ENCODE peak calls at places on chromosomes 6 and 20, in ten cellular contexts. K is lung, M is K562, O is heart left ventricle, T is HCT116, H is psoas muscle, J is neural progenitor cell, A is ascending aorta, X is gastrocnemius medialis, Z is IMR-90. R is an unnamed sample.

GRCh38 chr6:136501081-136501480 is 49.1 kb downstream of the MAP7 start:
- DNase-seq in X (no peak), O (no peak), J (no peak), Z (no peak), H (no peak), K (no peak), M (no peak), T (no peak), A (no peak), R (no peak)

GRCh38 chr6:69795469-69796080 is 1.2 kb downstream of the LMBRD1 start:
- DNase-seq in A (no peak), T (no peak), M (peak), Z (no peak), O (no peak), X (no peak), K (no peak), J (no peak), H (no peak), R (no peak)

GRCh38 chr6:57207141-57207540 is 15.0 kb downstream of the RAB23 start:
- DNase-seq in H (no peak), M (no peak), K (no peak), J (no peak), O (no peak), X (no peak), A (no peak), Z (peak), T (no peak), R (no peak)

GRCh38 chr6:146286976-146287375 is 256.7 kb upstream of the RAB32 start:
- DNase-seq in Z (no peak), O (no peak), A (no peak), H (no peak), K (no peak), J (no peak), X (no peak), T (no peak), M (no peak), R (no peak)

GRCh38 chr6:56549014-56549413 is 93.7 kb downstream of the DST start:
- DNase-seq in T (no peak), M (no peak), Z (no peak), O (no peak), H (no peak), K (no peak), A (no peak), J (peak), X (no peak), R (no peak)

GRCh38 chr6:148182378-148182777 is 160.3 kb upstream of the SASH1 start:
- DNase-seq in H (no peak), M (no peak), A (no peak), X (no peak), T (no peak), Z (no peak), J (no peak), K (no peak), O (no peak), R (no peak)

GRCh38 chr6:31534011-31534410 is 5.2 kb downstream of the MCCD1 start:
- DNase-seq in Z (no peak), X (no peak), J (no peak), H (no peak), A (no peak), T (no peak), O (no peak), M (no peak), K (no peak), R (no peak)

GRCh38 chr20:31596831-31597482 is 8.1 kb upstream of the ID1 start:
- DNase-seq in Z (no peak), O (no peak), M (no peak), K (no peak), J (no peak), H (no peak), X (no peak), T (no peak), A (no peak), R (no peak)

GRCh38 chr6:52233975-52234823 is 10.1 kb downstream of the IL17F start:
- DNase-seq in J (peak), T (peak), Z (peak), H (peak), A (no peak), X (peak), K (no peak), M (peak), O (no peak), R (no peak)

GRCh38 chr6:100877851-100878250 is 3.3 kb downstream of the ASCC3 start:
- DNase-seq in Z (no peak), H (no peak), M (no peak), K (no peak), X (no peak), O (no peak), J (no peak), A (no peak), T (no peak), R (no peak)

GRCh38 chr6:108872001-108872974 is 24.1 kb downstream of the ARMC2 start:
- DNase-seq in H (no peak), X (peak), A (no peak), K (no peak), M (no peak), J (peak), Z (no peak), O (no peak), T (no peak), R (no peak)

GRCh38 chr6:67639161-67639560 is 995.9 kb upstream of the ADGRB3 start:
- DNase-seq in X (no peak), H (no peak), A (no peak), O (no peak), T (no peak), M (no peak), J (no peak), K (no peak), Z (no peak), R (no peak)

GRCh38 chr6:10151144-10151915 is 263.5 kb downstream of the TFAP2A start:
- DNase-seq in H (no peak), A (no peak), M (no peak), X (no peak), K (no peak), O (no peak), T (no peak), J (no peak), Z (peak), R (no peak)

GRCh38 chr6:11428895-11429294 is 108.7 kb upstream of the TMEM170B start:
- DNase-seq in A (no peak), Z (peak), O (no peak), M (no peak), K (no peak), X (peak), H (no peak), J (peak), T (no peak), R (no peak)

GRCh38 chr6:14984454-14984853 is 261.4 kb upstream of the JARID2 start:
- DNase-seq in A (no peak), T (no peak), Z (peak), K (peak), H (no peak), J (no peak), X (peak), M (no peak), O (no peak), R (no peak)

GRCh38 chr6:5122504-5123112 is 37.5 kb downstream of the PPP1R3G start:
- DNase-seq in Z (no peak), T (no peak), J (no peak), H (no peak), A (no peak), K (no peak), M (no peak), X (no peak), O (no peak), R (no peak)

GRCh38 chr6:36998723-36999466 is 6.6 kb upstream of the FGD2 start:
- DNase-seq in J (no peak), Z (no peak), T (no peak), H (no peak), M (no peak), K (no peak), X (peak), O (no peak), A (no peak), R (no peak)

GRCh38 chr6:116385462-116385807 is 14.7 kb downstream of the DSE start:
- DNase-seq in K (no peak), H (no peak), A (no peak), Z (peak), X (peak), J (no peak), M (no peak), O (no peak), T (no peak), R (no peak)

GRCh38 chr20:48600470-48600945 is 227.3 kb downstream of the PREX1 start:
- DNase-seq in K (no peak), A (no peak), H (peak), O (no peak), X (no peak), M (no peak), J (no peak), T (no peak), Z (no peak), R (no peak)

GRCh38 chr6:104607501-104607900 is 252.2 kb downstream of the HACE1 start:
- DNase-seq in X (no peak), O (no peak), T (no peak), J (no peak), Z (no peak), M (no peak), A (no peak), H (no peak), K (no peak), R (no peak)

GRCh38 chr6:5671604-5672559 is 334.8 kb downstream of the NRN1 start:
- DNase-seq in O (no peak), Z (no peak), H (peak), M (no peak), A (no peak), K (no peak), X (peak), T (no peak), J (no peak), R (no peak)

GRCh38 chr6:166940643-166941068 is 15.7 kb downstream of the RNASET2 start:
- DNase-seq in X (no peak), T (peak), J (no peak), O (no peak), Z (peak), K (no peak), M (peak), H (no peak), A (no peak), R (no peak)

GRCh38 chr20:36266189-36266588 is 29.9 kb downstream of the AAR2 start:
- DNase-seq in M (no peak), J (no peak), Z (no peak), H (peak), K (no peak), O (no peak), A (no peak), X (no peak), T (no peak), R (no peak)

GRCh38 chr20:50341880-50342637 is 151.4 kb downstream of the CEBPB start:
- DNase-seq in K (no peak), T (no peak), M (no peak), Z (no peak), O (no peak), J (no peak), H (no peak), A (no peak), X (no peak), R (no peak)

GRCh38 chr20:37901280-37901666 is 1.7 kb upstream of the VSTM2L start:
- DNase-seq in T (no peak), H (no peak), X (no peak), K (no peak), O (no peak), A (no peak), Z (no peak), M (peak), J (peak), R (no peak)

GRCh38 chr6:158058156-158058723 is 76.6 kb downstream of the SYNJ2 start:
- DNase-seq in X (no peak), O (no peak), M (no peak), K (no peak), H (no peak), T (no peak), A (no peak), J (no peak), Z (no peak), R (no peak)

GRCh38 chr20:59667131-59667530 is 62.8 kb downstream of the PHACTR3 start:
- DNase-seq in X (no peak), A (no peak), K (no peak), J (no peak), T (no peak), Z (no peak), M (no peak), H (no peak), O (no peak), R (no peak)

GRCh38 chr6:39059496-39060310 is 11.1 kb downstream of the GLP1R start:
- DNase-seq in X (no peak), H (no peak), T (no peak), Z (no peak), M (no peak), J (no peak), A (no peak), O (no peak), K (no peak), R (no peak)

GRCh38 chr6:117477988-117478852 is 4.3 kb upstream of the DCBLD1 start:
- DNase-seq in M (peak), X (no peak), O (no peak), A (no peak), Z (no peak), T (no peak), K (no peak), H (no peak), J (peak), R (no peak)

GRCh38 chr6:3403244-3404154 is 53.4 kb downstream of the SLC22A23 start:
- DNase-seq in H (no peak), M (no peak), A (no peak), T (no peak), X (no peak), K (peak), O (no peak), J (no peak), Z (no peak), R (no peak)

GRCh38 chr6:162090734-162091133 is 636.8 kb downstream of the PRKN start:
- DNase-seq in J (no peak), X (no peak), K (no peak), T (no peak), H (no peak), O (no peak), A (no peak), Z (no peak), M (no peak), R (no peak)

GRCh38 chr6:151765444-151765886 is 42.0 kb upstream of the ESR1 start:
- DNase-seq in Z (peak), X (peak), J (peak), A (no peak), T (peak), H (no peak), K (peak), O (peak), M (peak), R (peak)

GRCh38 chr20:33936651-33937050 is 57.1 kb upstream of the RALY start:
- DNase-seq in T (no peak), X (no peak), J (no peak), H (no peak), A (no peak), K (no peak), M (no peak), Z (no peak), O (no peak), R (no peak)

GRCh38 chr6:1619106-1619665 is 9.5 kb downstream of the FOXC1 start:
- DNase-seq in H (peak), A (no peak), M (no peak), X (no peak), K (no peak), T (no peak), O (no peak), J (no peak), Z (no peak), R (no peak)

GRCh38 chr6:1619666-1620503 is 10.2 kb downstream of the FOXC1 start:
- DNase-seq in Z (no peak), H (peak), A (no peak), X (no peak), O (no peak), T (no peak), K (no peak), M (no peak), J (peak), R (no peak)

GRCh38 chr6:1621328-1621701 is 11.6 kb downstream of the FOXC1 start:
- DNase-seq in A (no peak), M (no peak), K (no peak), O (no peak), X (no peak), T (no peak), H (peak), J (peak), Z (no peak), R (no peak)

GRCh38 chr6:1622220-1622841 is 12.6 kb downstream of the FOXC1 start:
- DNase-seq in K (no peak), X (no peak), O (no peak), T (no peak), H (peak), A (no peak), J (no peak), M (no peak), Z (no peak), R (no peak)

GRCh38 chr6:1620504-1621327 is 11.0 kb downstream of the FOXC1 start:
- DNase-seq in J (no peak), K (no peak), X (no peak), O (no peak), T (no peak), H (peak), Z (no peak), A (no peak), M (no peak), R (no peak)
- H3K4me3 ChIP-seq in J (peak), K (no peak), X (no peak), O (no peak), T (no peak), H (peak), Z (no peak), A (peak), M (no peak), R (peak)

GRCh38 chr20:63821824-63822223 is 9.2 kb downstream of the ZBTB46 start:
- DNase-seq in T (no peak), A (no peak), Z (no peak), O (no peak), X (no peak), J (no peak), M (no peak), H (no peak), K (no peak), R (no peak)

GRCh38 chr20:63815869-63816268 is 15.2 kb downstream of the ZBTB46 start:
- DNase-seq in O (no peak), M (no peak), Z (no peak), H (no peak), K (no peak), A (no peak), J (no peak), T (no peak), X (no peak), R (no peak)

GRCh38 chr20:63822276-63822696 is 8.8 kb downstream of the ZBTB46 start:
- DNase-seq in T (no peak), Z (no peak), H (no peak), M (peak), X (no peak), K (no peak), J (no peak), O (no peak), A (no peak), R (no peak)

GRCh38 chr20:63815613-63815862 is 15.5 kb downstream of the ZBTB46 start:
- DNase-seq in Z (no peak), T (no peak), K (no peak), J (no peak), X (no peak), A (no peak), M (no peak), O (no peak), H (no peak), R (no peak)

GRCh38 chr20:63819224-63819917 is 11.7 kb downstream of the ZBTB46 start:
- DNase-seq in M (peak), J (no peak), A (no peak), O (no peak), X (no peak), K (no peak), H (no peak), T (no peak), Z (peak), R (no peak)
- H3K27ac ChIP-seq in M (peak), J (no peak), A (no peak), O (no peak), X (peak), K (no peak), H (peak), T (no peak), Z (no peak), R (no peak)

GRCh38 chr6:17816921-17817611 is 110.3 kb upstream of the NUP153 start:
- DNase-seq in A (no peak), X (no peak), O (no peak), T (no peak), H (no peak), M (no peak), J (no peak), Z (peak), K (no peak), R (no peak)
- TF ChIP-seq CTCF in A (no peak), X (no peak), O (no peak), T (no peak), H (no peak), M (no peak), J (no peak), Z (peak), K (no peak), R (no peak)

DNA sequence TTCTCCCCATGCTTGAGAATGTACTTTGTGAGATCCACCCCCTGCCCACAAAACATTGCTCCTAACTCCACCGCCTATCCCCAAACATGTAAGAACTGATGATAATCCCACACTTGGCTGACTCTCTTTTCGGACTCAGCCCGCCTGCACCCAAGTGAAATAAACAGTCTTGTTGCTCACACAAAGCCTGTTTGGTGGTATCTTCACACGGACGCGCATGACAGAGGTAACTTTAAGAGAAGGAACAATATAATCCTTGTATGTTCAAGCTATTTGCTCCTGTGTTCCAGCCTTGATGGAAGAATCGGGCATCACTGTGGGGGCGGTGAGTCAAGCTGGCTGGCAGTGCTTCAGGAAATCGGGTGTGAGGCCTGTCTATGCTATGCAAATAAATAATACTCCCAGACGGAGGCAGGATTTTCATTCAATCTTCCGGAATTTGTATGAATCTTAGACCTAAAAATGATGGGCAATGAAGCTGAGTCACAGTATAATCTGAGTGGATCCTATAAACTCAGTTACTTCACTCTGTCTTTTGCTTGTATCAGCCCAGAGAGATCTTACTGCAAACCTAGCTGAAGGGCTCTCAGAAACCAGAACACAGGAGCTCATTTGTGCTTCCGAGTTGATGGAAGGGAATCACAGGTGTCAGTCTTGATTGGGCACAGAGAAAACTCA is 45.2 kb upstream of the NT5E start:
- DNase-seq in X (no peak), A (no peak), K (no peak), T (peak), J (no peak), M (no peak), O (no peak), H (no peak), Z (peak), R (peak)
- H3K4me3 ChIP-seq in X (no peak), A (no peak), K (no peak), T (peak), J (no peak), M (no peak), O (no peak), H (no peak), Z (no peak), R (no peak)

GRCh38 chr20:53599039-53599362 is 5.4 kb upstream of the ZNF217 start:
- DNase-seq in A (no peak), J (no peak), M (no peak), Z (no peak), H (no peak), X (no peak), T (no peak), O (no peak), K (no peak), R (no peak)

GRCh38 chr20:53597521-53598120 is 4.0 kb upstream of the ZNF217 start:
- DNase-seq in X (no peak), O (no peak), J (no peak), Z (no peak), H (no peak), T (no peak), M (no peak), A (no peak), K (no peak), R (no peak)

GRCh38 chr20:53598140-53599038 is 4.8 kb upstream of the ZNF217 start:
- DNase-seq in H (no peak), T (no peak), Z (no peak), X (no peak), K (no peak), M (no peak), O (peak), J (no peak), A (no peak), R (no peak)

GRCh38 chr20:53595018-53595378 is 1.4 kb upstream of the ZNF217 start:
- DNase-seq in X (no peak), Z (no peak), J (no peak), T (no peak), O (no peak), K (no peak), H (no peak), A (no peak), M (no peak), R (no peak)

DNA sequence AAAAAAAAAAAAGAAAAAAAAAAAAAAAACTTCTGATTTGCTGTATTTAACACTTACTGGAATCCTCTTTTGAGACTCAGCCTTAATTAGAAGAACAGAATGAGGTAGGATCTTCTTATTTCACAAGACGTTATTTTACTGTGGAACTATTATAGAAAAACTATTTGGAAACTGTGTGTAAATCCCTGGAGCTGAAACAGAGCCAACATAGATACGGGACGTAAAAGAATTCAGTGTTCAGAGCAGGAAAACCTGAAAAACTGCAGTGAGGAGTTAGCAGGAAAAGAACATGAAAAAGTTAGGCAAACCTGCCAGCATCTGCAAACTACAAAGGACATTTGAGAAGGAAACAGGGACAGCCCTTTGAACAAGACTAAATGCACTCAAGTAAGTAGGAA is 3.4 kb upstream of the ZNF217 start:
- DNase-seq in A (no peak), J (no peak), O (peak), H (no peak), K (no peak), M (no peak), X (no peak), Z (no peak), T (no peak), R (no peak)
- H3K27ac ChIP-seq in A (no peak), J (peak), O (peak), H (no peak), K (no peak), M (peak), X (no peak), Z (no peak), T (no peak), R (no peak)

R was measured in thoracic aorta.